ENCODE peak calls at places on chromosome 3, in nine cellular contexts. W, L, Z, X, S, K, T, B and V are unnamed samples.

GRCh38 chr3:125179528-125180240 is 32.9 kb downstream of the SLC12A8 start:
- DNase-seq in L (no peak), W (no peak), K (no peak), B (no peak), S (no peak), Z (no peak), T (no peak), X (no peak), V (no peak)

GRCh38 chr3:178810173-178810572 is 261.4 kb downstream of the ZMAT3 start:
- DNase-seq in W (no peak), L (no peak), K (no peak), B (no peak), X (no peak), Z (no peak), S (no peak), T (no peak), V (no peak)

GRCh38 chr3:42010530-42010929 is 48.6 kb upstream of the ULK4 start:
- DNase-seq in W (no peak), Z (no peak), X (no peak), S (no peak), K (no peak), B (no peak), L (peak; percentile 71), T (no peak), V (no peak)

GRCh38 chr3:194505791-194506415 is 19.1 kb upstream of the ATP13A3 start:
- DNase-seq in T (no peak), L (no peak), S (no peak), Z (no peak), B (no peak), W (no peak), X (no peak), K (no peak), V (no peak)

GRCh38 chr3:24287728-24288450 is 206.8 kb downstream of the THRB start:
- DNase-seq in T (no peak), L (no peak), Z (no peak), W (no peak), S (peak; percentile 16), B (peak; percentile 59), K (no peak), X (no peak), V (no peak)

GRCh38 chr3:101224739-101225138 is 95.6 kb downstream of the IMPG2 start:
- DNase-seq in L (no peak), W (no peak), T (no peak), B (no peak), S (no peak), K (no peak), Z (no peak), X (no peak), V (no peak)

GRCh38 chr3:161674402-161674801 is 177.8 kb downstream of the OTOL1 start:
- DNase-seq in Z (no peak), X (no peak), T (no peak), S (no peak), L (no peak), B (no peak), W (no peak), K (no peak), V (no peak)

GRCh38 chr3:159005148-159005547 is 203.3 kb downstream of the MFSD1 start:
- DNase-seq in K (no peak), X (no peak), W (no peak), Z (no peak), L (no peak), B (no peak), S (no peak), T (no peak), V (no peak)

GRCh38 chr3:122912772-122913538 is 114.6 kb downstream of the SEMA5B start:
- DNase-seq in W (no peak), T (no peak), S (no peak), Z (no peak), L (no peak), X (no peak), B (no peak), K (no peak), V (no peak)

GRCh38 chr3:8622873-8623725 is 21.5 kb downstream of the SSUH2 start:
- DNase-seq in W (no peak), S (peak; percentile 79), K (peak; percentile 58), B (peak; percentile 73), L (no peak), Z (peak; percentile 49), X (peak; percentile 65), T (peak; percentile 81), V (peak; percentile 65)

GRCh38 chr3:188331166-188331565 is 177.2 kb downstream of the LPP start:
- DNase-seq in B (no peak), L (no peak), S (peak; percentile 24), X (no peak), W (no peak), Z (no peak), T (peak; percentile 48), K (no peak), V (no peak)

GRCh38 chr3:71997066-71997653 is 212.2 kb upstream of the PROK2 start:
- DNase-seq in B (no peak), K (no peak), L (no peak), W (no peak), X (no peak), S (no peak), T (peak; percentile 19), Z (no peak), V (no peak)

GRCh38 chr3:175748087-175748732 is 889.1 kb downstream of the NAALADL2 start:
- DNase-seq in L (no peak), X (peak; percentile 56), B (no peak), T (no peak), W (no peak), K (no peak), Z (no peak), S (no peak), V (no peak)

GRCh38 chr3:151501905-151502615 is 41.2 kb upstream of the IGSF10 start:
- DNase-seq in K (no peak), L (no peak), W (no peak), X (no peak), Z (no peak), T (no peak), B (no peak), S (peak; percentile 84), V (no peak)

GRCh38 chr3:95172549-95172948 is 1109.7 kb downstream of the NSUN3 start:
- DNase-seq in Z (peak; percentile 71), K (no peak), S (no peak), X (no peak), B (no peak), T (no peak), W (no peak), L (no peak), V (no peak)

GRCh38 chr3:64898941-64899340 is 211.1 kb upstream of the ADAMTS9 start:
- DNase-seq in L (no peak), W (no peak), K (no peak), T (no peak), X (peak; percentile 1), B (no peak), S (no peak), Z (no peak), V (no peak)

GRCh38 chr3:113746955-113747718 is at the start of gene ATP6V1A:
- DNase-seq in X (peak; percentile 42), B (peak; percentile 78), S (no peak), L (peak; percentile 90), K (peak; percentile 78), W (peak; percentile 68), Z (peak; percentile 90), T (peak; percentile 46), V (peak; percentile 52)